ENCODE peak calls at places on chromosomes 11 and 22, in four cellular contexts. N is CD8-positive, alpha-beta T cell; G is pancreas; C is left ventricle myocardium inferior. E is an unnamed sample.
A peak's percentile ranks its signal among the peaks of the same experiment; 100 is the strongest.

GRCh38 chr11:128336203-128336602 is 251.2 kb downstream of the ETS1 start:
- DNase-seq in N (no peak), G (no peak), C (peak; percentile 50), E (no peak)

GRCh38 chr11:12867531-12867930 is 141.6 kb upstream of the RASSF10 start:
- DNase-seq in N (no peak), G (no peak), C (no peak), E (no peak)

GRCh38 chr22:33687464-33687863 is 232.8 kb downstream of the LARGE1 start:
- DNase-seq in G (no peak), N (no peak), C (no peak), E (no peak)

GRCh38 chr22:21641417-21641794 is 696 bp upstream of the SDF2L1 start:
- DNase-seq in C (no peak), N (no peak), G (peak; percentile 53), E (peak; percentile 28)

GRCh38 chr11:48055292-48056132 is 75.2 kb downstream of the PTPRJ start:
- DNase-seq in C (no peak), N (peak; percentile 72), G (no peak), E (peak; percentile 82)

GRCh38 chr22:46052331-46052771 is 75.4 kb upstream of the WNT7B start:
- DNase-seq in C (peak; percentile 23), N (no peak), G (peak; percentile 70), E (no peak)

GRCh38 chr11:34416746-34417145 is 22.0 kb upstream of the CAT start:
- DNase-seq in N (no peak), G (no peak), C (no peak), E (no peak)

GRCh38 chr11:73216466-73216865 is 1.6 kb upstream of the P2RY2 start:
- DNase-seq in G (no peak), C (no peak), N (no peak), E (no peak)

GRCh38 chr11:63961608-63962412 is 12.6 kb upstream of the COX8A start:
- DNase-seq in G (no peak), N (no peak), C (peak; percentile 26), E (no peak)

GRCh38 chr22:35220221-35220620 is 37.1 kb upstream of the HMGXB4 start:
- DNase-seq in G (no peak), N (no peak), C (no peak), E (no peak)

GRCh38 chr11:106668147-106668546 is 350.1 kb downstream of the GUCY1A2 start:
- DNase-seq in G (no peak), N (no peak), C (no peak), E (no peak)

GRCh38 chr11:13143486-13144297 is 133.9 kb upstream of the BMAL1 start:
- DNase-seq in G (no peak), C (no peak), N (no peak), E (no peak)

GRCh38 chr11:37353192-37353591 is 755.2 kb upstream of the RAG2 start:
- DNase-seq in G (no peak), C (no peak), N (no peak), E (no peak)

GRCh38 chr11:115616941-115617340 is 112.7 kb upstream of the CADM1 start:
- DNase-seq in N (no peak), C (peak; percentile 27), G (no peak), E (no peak)

GRCh38 chr11:1345752-1346513 is 36.5 kb upstream of the TOLLIP start:
- DNase-seq in N (no peak), G (peak; percentile 41), C (no peak), E (no peak)

GRCh38 chr11:44434191-44434590 is 124.3 kb upstream of the ALX4 start:
- DNase-seq in G (no peak), N (no peak), C (no peak), E (no peak)

GRCh38 chr11:119318240-119319135 is 1.6 kb upstream of the MCAM start:
- DNase-seq in N (no peak), C (no peak), G (peak; percentile 53), E (no peak)

GRCh38 chr11:66289548-66290331 is 797 bp upstream of the YIF1A start:
- DNase-seq in G (no peak), N (peak; percentile 81), C (peak; percentile 65), E (peak; percentile 59)

GRCh38 chr22:49923445-49923844 is 5.0 kb downstream of the CRELD2 start:
- DNase-seq in N (peak; percentile 36), C (no peak), G (no peak), E (no peak)

GRCh38 chr11:101825551-101825950 is 89.3 kb upstream of the CEP126 start:
- DNase-seq in N (no peak), G (no peak), C (no peak), E (no peak)

GRCh38 chr22:49975543-49976389 is 15.2 kb downstream of the PIM3 start:
- DNase-seq in G (peak; percentile 77), C (peak; percentile 12), N (peak; percentile 20), E (peak; percentile 51)

GRCh38 chr11:76700177-76701100 is 29.9 kb upstream of the LRRC32 start:
- DNase-seq in C (no peak), N (no peak), G (no peak), E (no peak)

GRCh38 chr11:70503201-70503877 is 105.0 kb downstream of the CTTN start:
- DNase-seq in N (no peak), G (peak; percentile 40), C (peak; percentile 4), E (no peak)

GRCh38 chr11:73399159-73400090 is 23.2 kb downstream of the RELT start:
- DNase-seq in G (no peak), N (no peak), C (no peak), E (no peak)

GRCh38 chr11:89495951-89496350 is 4.8 kb upstream of the NOX4 start:
- DNase-seq in N (no peak), G (no peak), C (peak; percentile 13), E (no peak)

GRCh38 chr11:10716543-10717259 is 23.1 kb upstream of the IRAG1 start:
- DNase-seq in C (no peak), G (no peak), N (no peak), E (no peak)

GRCh38 chr11:96167787-96168186 is 175.2 kb downstream of the MAML2 start:
- DNase-seq in N (no peak), G (no peak), C (no peak), E (no peak)

GRCh38 chr11:42085736-42086135 is 626.3 kb upstream of the LRRC4C start:
- DNase-seq in C (no peak), G (no peak), N (no peak), E (no peak)

GRCh38 chr22:46923394-46923793 is 160.9 kb downstream of the TBC1D22A start:
- DNase-seq in N (no peak), G (no peak), C (no peak), E (no peak)

GRCh38 chr11:78539566-78539965 is 35.1 kb downstream of the NARS2 start:
- DNase-seq in G (no peak), C (no peak), N (no peak), E (no peak)

GRCh38 chr11:129972596-129972995 is 30.0 kb downstream of the PRDM10 start:
- DNase-seq in N (no peak), C (no peak), G (no peak), E (no peak)

GRCh38 chr11:33835143-33835878 is 56.6 kb downstream of the LMO2 start:
- DNase-seq in C (no peak), G (no peak), N (no peak), E (no peak)

GRCh38 chr22:32591620-32592019 is 117.0 kb downstream of the FBXO7 start:
- DNase-seq in G (no peak), C (no peak), N (no peak), E (no peak)

GRCh38 chr11:16917941-16918340 is 96.3 kb downstream of the PLEKHA7 start:
- DNase-seq in G (no peak), N (no peak), C (no peak), E (no peak)

DNA sequence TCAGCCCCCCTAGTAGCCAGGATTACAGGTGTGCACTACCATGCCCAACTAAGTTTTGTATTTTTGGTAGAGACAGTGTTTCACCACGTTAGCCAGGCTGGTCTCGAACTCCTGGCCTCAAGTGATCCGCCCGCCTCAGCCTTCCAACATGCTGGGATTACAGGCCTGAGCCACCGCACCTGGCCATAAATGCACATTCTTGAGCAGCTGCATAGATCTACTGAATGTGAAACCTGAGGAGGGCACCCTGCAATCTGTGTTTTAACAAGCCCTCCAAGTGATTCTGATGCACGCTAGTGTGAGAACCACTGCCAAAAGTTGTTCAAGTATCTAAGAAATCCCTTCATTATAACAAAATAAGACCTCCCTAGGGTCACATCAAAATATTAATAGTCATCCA is 89.3 kb downstream of the RDX start:
- DNase-seq in N (no peak), C (no peak), G (no peak), E (no peak)
- H3K4me3 ChIP-seq in N (no peak overlapping the region), C (no peak overlapping the region), G (no peak overlapping the region), E (no peak overlapping the region)

DNA sequence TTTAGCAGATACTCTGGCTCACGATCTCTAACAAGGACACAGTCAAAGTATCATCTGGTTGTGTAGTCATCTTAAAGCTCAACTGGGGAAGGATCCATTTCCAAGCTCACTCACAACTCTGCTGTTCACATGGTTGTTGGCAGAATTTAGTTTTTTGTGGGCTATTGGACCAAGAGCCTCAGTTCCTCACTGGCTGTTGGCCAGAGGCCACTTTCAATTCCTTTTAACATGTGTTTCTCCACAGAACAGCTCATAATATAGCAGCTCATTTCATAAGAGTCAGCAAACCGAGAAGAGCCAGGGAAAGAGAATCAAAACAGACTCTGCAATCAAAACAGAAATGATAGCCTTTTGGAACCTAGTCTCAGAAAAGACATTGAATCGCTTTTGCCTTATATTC is 22.6 kb downstream of the IZUMO1R start:
- DNase-seq in C (no peak), N (no peak), G (no peak), E (no peak)
- H3K9me3 ChIP-seq in C (peaks cover 17% of the 10 kb centered on the region), N (no peaks in the 10 kb centered on the region), G (no peaks in the 10 kb centered on the region), E (no peaks in the 10 kb centered on the region)

GRCh38 chr11:7020183-7020917 is at the start of the genes NLRP14 and ZNF214:
- DNase-seq in N (no peak), G (peak; percentile 97), C (peak; percentile 94), E (peak; percentile 63)

GRCh38 chr11:7016011-7016410 is 4.1 kb downstream of the ZNF214 start:
- DNase-seq in N (no peak), C (no peak), G (no peak), E (no peak)

GRCh38 chr11:7019500-7020182 is 505 bp downstream of the ZNF214 start:
- DNase-seq in N (no peak), C (peak; percentile 25), G (peak; percentile 76), E (peak; percentile 14)

GRCh38 chr11:7021318-7021717 is 1.0 kb downstream of the NLRP14 start:
- DNase-seq in N (no peak), G (no peak), C (no peak), E (peak; percentile 16)
- H3K4me3 ChIP-seq in N (no peak overlapping the region), G (no peak overlapping the region), C (no peak overlapping the region), E (no peak overlapping the region)

DNA sequence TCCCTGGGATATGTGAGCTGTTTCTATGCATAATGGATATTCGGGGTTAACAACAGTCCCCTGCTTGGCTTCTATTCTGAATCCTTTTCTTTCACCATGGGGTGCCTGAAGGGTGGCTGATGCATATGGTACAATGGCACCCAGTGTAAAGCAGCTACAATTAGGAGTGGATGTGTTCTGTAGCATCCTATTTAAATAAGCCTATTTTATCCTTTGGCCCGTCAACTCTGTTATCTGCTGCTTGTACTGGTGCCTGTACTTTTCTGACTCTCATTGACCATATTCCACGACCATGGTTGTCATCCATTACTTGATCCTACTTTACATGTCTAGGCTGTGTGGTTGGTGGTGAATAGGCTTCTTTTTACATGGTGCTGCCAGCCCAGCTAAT is 1.3 kb downstream of the TUG1 start:
- DNase-seq in N (no peak), G (no peak), C (no peak), E (no peak)
- H3K9me3 ChIP-seq in N (peaks cover 60% of the 10 kb centered on the region), G (no peaks in the 10 kb centered on the region), C (peaks cover 68% of the 10 kb centered on the region), E (peaks cover 42% of the 10 kb centered on the region)

E was measured in HAP-1.